ENCODE peak calls at places on chromosomes 3 and 15, in four cellular contexts. V is PC-9, F is transverse colon, C is Caco-2. S is an unnamed sample.

GRCh38 chr15:67003586-67003985 is 61.8 kb upstream of the SMAD3 start:
- DNase-seq in V (peak; percentile 18), F (no peak), C (no peak), S (no peak)

GRCh38 chr3:27596334-27596841 is 112.2 kb upstream of the SLC4A7 start:
- DNase-seq in V (no peak), F (no peak), C (no peak), S (peak; percentile 11)

GRCh38 chr15:89768071-89768500 is 8.0 kb upstream of the MESP2 start:
- DNase-seq in V (no peak), F (peak; percentile 46), C (no peak), S (no peak)

GRCh38 chr15:68809517-68809916 is 11.2 kb downstream of the ANP32A start:
- DNase-seq in V (no peak), F (no peak), C (no peak), S (no peak)

GRCh38 chr3:77370413-77370812 is 330.5 kb downstream of the ROBO2 start:
- DNase-seq in V (peak; percentile 41), F (no peak), C (no peak), S (peak; percentile 28)

GRCh38 chr15:45228931-45229330 is 23.1 kb upstream of the SLC28A2 start:
- DNase-seq in V (no peak), F (no peak), C (no peak), S (no peak)

GRCh38 chr3:56775356-56775914 is 26.3 kb downstream of the ARHGEF3 start:
- DNase-seq in V (no peak), F (no peak), C (no peak), S (no peak)

GRCh38 chr15:92667291-92667904 is 11.8 kb upstream of the FAM174B start:
- DNase-seq in V (no peak), F (no peak), C (peak; percentile 74), S (no peak)

GRCh38 chr3:194069421-194070219 is 66.3 kb upstream of the HES1 start:
- DNase-seq in V (no peak), F (no peak), C (no peak), S (no peak)

GRCh38 chr3:64344721-64345207 is 119.5 kb upstream of the PRICKLE2 start:
- DNase-seq in V (peak; percentile 47), F (no peak), C (peak; percentile 85), S (no peak)

GRCh38 chr3:76864375-76864774 is 175.5 kb upstream of the ROBO2 start:
- DNase-seq in V (no peak), F (no peak), C (no peak), S (no peak)

GRCh38 chr15:38080651-38081271 is 146.3 kb downstream of the TMCO5A start:
- DNase-seq in V (no peak), F (no peak), C (no peak), S (no peak)

GRCh38 chr3:142273501-142273900 is 48.1 kb upstream of the GK5 start:
- DNase-seq in V (no peak), F (no peak), C (no peak), S (no peak)

GRCh38 chr3:152205097-152205593 is 63.6 kb upstream of the MBNL1 start:
- DNase-seq in V (no peak), F (no peak), C (no peak), S (no peak)

GRCh38 chr3:70737656-70738309 is 425.3 kb upstream of the MDFIC2 start:
- DNase-seq in V (no peak), F (no peak), C (no peak), S (no peak)

GRCh38 chr15:68789041-68789920 is 31.4 kb downstream of the ANP32A start:
- DNase-seq in V (no peak), F (no peak), C (no peak), S (no peak)

GRCh38 chr3:187987919-187988318 is 166.0 kb upstream of the LPP start:
- DNase-seq in V (no peak), F (no peak), C (no peak), S (no peak)

GRCh38 chr3:169465416-169465815 is 198.1 kb downstream of the MECOM start:
- DNase-seq in V (no peak), F (no peak), C (no peak), S (no peak)

GRCh38 chr3:65377637-65378036 is 661.1 kb downstream of the MAGI1 start:
- DNase-seq in V (no peak), F (no peak), C (no peak), S (no peak)

GRCh38 chr15:76200641-76201105 is 110.6 kb downstream of the ETFA start:
- DNase-seq in V (no peak), F (no peak), C (no peak), S (no peak)

GRCh38 chr15:89199734-89200133 is 21.6 kb downstream of the RLBP1 start:
- DNase-seq in V (no peak), F (no peak), C (no peak), S (no peak)

GRCh38 chr3:76566211-76566534 is 473.7 kb upstream of the ROBO2 start:
- DNase-seq in V (no peak), F (no peak), C (no peak), S (no peak)

GRCh38 chr3:182983811-182984210 is 3.5 kb upstream of the DCUN1D1 start:
- DNase-seq in V (no peak), F (no peak), C (no peak), S (no peak)

GRCh38 chr3:150180349-150180748 is 209.7 kb upstream of the PFN2 start:
- DNase-seq in V (no peak), F (no peak), C (no peak), S (no peak)

GRCh38 chr3:13282528-13282985 is 137.6 kb downstream of the NUP210 start:
- DNase-seq in V (peak; percentile 29), F (no peak), C (no peak), S (no peak)

GRCh38 chr15:77538793-77539487 is 93.8 kb downstream of the LINGO1 start:
- DNase-seq in V (no peak), F (peak; percentile 57), C (peak; percentile 14), S (no peak)

GRCh38 chr15:91898843-91899242 is 45.3 kb downstream of the SLCO3A1 start:
- DNase-seq in V (no peak), F (no peak), C (no peak), S (no peak)

GRCh38 chr3:143998266-143998665 is 26.6 kb downstream of the DIPK2A start:
- DNase-seq in V (no peak), F (peak; percentile 9), C (no peak), S (no peak)

GRCh38 chr3:158352551-158352950 is 218.4 kb upstream of the MLF1 start:
- DNase-seq in V (no peak), F (peak; percentile 11), C (no peak), S (no peak)

GRCh38 chr3:16840111-16840444 is 44.7 kb upstream of the PLCL2 start:
- DNase-seq in V (no peak), F (no peak), C (no peak), S (no peak)

GRCh38 chr3:54196330-54196975 is 74.1 kb downstream of the CACNA2D3 start:
- DNase-seq in V (no peak), F (no peak), C (no peak), S (no peak)

GRCh38 chr3:134985841-134986520 is 190.9 kb downstream of the EPHB1 start:
- DNase-seq in V (no peak), F (no peak), C (no peak), S (no peak)

GRCh38 chr15:62989366-62990055 is 53.0 kb upstream of the TPM1 start:
- DNase-seq in V (no peak), F (no peak), C (no peak), S (no peak)

GRCh38 chr3:117131259-117131658 is 421.7 kb downstream of the TUSC7 start:
- DNase-seq in V (no peak), F (peak; percentile 19), C (no peak), S (no peak)

GRCh38 chr15:71116942-71117341 is 1.7 kb downstream of the THSD4 start:
- DNase-seq in V (no peak), F (peak; percentile 59), C (no peak), S (peak; percentile 34)

GRCh38 chr15:62301993-62302665 is 137.0 kb upstream of the C2CD4B start:
- DNase-seq in V (no peak), F (no peak), C (no peak), S (no peak)

GRCh38 chr15:98043160-98044059 is 82.9 kb downstream of the ARRDC4 start:
- DNase-seq in V (no peak), F (no peak), C (no peak), S (no peak)
- TF ChIP-seq CTCF in V (no peak), F (no peak), C (peak; percentile 19), S (no peak)

DNA sequence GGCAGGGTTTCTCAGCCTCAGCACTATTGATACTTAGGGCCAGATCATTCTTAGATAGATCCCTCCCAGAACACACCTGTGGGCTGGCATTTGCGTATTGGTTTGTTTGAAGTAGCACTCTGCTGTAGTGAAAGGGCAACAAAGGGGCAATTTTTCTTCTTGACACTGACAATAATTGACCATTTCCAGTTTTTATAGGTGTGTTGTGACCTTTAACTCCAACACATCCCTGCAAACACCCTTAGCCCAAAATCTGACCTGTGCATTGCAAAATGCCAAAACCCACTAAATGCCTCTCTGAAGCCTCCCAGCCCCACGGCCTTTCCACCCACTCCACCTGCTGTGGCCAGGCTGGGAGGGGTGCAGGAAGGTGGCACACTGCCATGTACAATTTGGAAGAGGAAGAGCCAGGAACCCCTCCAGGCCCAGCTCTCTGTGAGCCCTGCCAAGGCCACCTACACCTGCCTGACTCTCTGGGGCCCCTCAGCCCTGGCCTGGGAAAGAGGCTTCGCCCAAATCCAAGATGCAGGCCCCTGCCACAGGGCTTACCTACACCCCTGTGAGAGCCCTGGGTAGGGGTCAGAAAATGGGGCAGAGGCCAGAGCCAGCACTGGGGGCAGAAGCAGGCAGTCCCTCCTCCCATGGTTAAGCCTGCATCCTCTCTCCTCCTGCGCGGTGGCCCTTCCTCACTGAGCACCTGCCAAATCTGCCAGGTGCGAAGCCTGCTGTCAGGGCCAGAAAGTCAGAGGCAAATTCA is 9.6 kb upstream of the CYP11A1 start:
- DNase-seq in V (no peak), F (no peak), C (no peak), S (no peak)
- TF ChIP-seq CTCF in V (no peak), F (no peak), C (no peak), S (no peak)

DNA sequence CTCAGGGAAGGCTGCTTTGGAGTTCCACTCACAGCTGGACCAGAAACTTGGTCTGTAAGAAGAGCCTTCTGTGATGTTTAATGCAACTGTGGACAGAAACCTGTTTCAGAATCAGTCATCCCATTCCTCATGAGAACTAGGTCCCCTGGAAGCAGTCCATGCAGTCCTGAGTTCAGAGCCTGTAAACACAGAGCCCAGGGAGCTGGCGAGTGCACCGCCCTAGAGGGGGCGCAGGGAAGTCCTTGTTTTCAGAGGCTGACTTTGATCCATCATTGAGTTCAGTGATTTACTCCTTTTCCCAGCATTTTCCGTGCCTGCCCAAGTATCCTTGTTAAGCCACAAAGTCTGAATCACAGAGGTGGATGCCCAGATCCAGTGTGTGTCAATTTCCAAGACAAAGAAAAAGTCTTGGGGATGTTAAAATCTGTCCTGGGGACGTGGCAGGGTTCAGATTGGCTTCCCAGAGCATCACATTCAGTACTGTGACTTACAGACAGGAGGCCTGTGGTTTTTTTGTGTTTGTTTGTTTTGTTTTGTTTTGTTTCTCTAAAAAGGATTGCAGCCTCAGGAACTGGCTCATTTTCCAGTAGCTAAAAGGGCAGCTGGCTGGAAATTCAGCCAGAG is 9.8 kb upstream of the TXNRD3 start:
- DNase-seq in V (no peak), F (no peak), C (no peak), S (peak; percentile 42)
- TF ChIP-seq CTCF in V (no peak), F (no peak), C (no peak), S (peak; percentile 35)

DNA sequence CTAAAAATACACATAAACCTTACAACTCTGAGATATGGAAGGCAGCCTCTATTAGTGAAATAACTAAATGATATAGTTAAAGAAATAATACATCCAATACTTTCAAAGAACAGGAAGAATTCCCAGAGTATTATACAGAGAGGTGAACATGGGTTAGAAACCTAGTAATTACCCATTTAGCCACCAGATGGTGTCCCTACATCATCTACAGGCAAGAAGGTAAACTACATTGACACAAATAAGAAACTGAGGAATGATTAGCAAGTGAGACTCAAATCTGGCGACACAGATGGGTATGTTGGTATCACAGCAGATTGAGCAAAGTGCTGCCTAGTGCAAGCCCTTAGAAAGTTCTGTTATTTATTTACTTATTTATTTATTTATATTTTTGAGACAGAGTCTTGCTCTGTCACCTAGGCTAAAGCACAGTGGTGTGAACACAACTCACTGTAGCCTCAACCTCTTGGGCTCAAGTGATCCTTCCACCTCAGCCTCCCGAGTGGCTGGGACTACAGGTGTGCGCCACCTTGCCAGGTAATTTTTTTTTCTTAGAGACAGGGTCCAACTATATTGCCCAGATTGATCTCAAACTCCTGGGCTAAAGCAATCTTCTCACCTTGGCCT is 28.2 kb downstream of the NEK4 start:
- DNase-seq in V (peak; percentile 0), F (no peak), C (no peak), S (peak; percentile 18)
- TF ChIP-seq CTCF in V (peak; percentile 64), F (peak; percentile 45), C (peak; percentile 62), S (peak; percentile 59)